ENCODE peak calls at places on chromosomes 1 and 21, in eight cellular contexts. K is activated CD4-positive, alpha-beta T cell treated with anti-CD3 and anti-CD28 coated beads, Interleukin-2, amount 50 U/mL, for 1 hour; J is COR-L47; O is nephron progenitor cell; I is T-helper 9 cell; N is GM10248; R is WTC11; L is cardiac fibroblast. G is an unnamed sample.
A peak's percentile ranks its signal among the peaks of the same experiment; 100 is the strongest.

GRCh38 chr21:42654913-42655796 is 1.7 kb downstream of the PDE9A start:
- DNase-seq in K (no peak), J (no peak), O (no peak), I (no peak), N (no peak), R (no peak), L (no peak), G (no peak)

GRCh38 chr21:45178971-45179370 is 104.6 kb downstream of the ADARB1 start:
- DNase-seq in K (no peak), J (no peak), O (no peak), I (no peak), N (no peak), R (no peak), L (no peak), G (no peak)

GRCh38 chr1:12549460-12550349 is 68.3 kb downstream of the DHRS3 start:
- DNase-seq in K (peak; percentile 11), J (peak; percentile 40), O (peak; percentile 42), I (no peak), N (no peak), R (peak; percentile 5), L (peak; percentile 92), G (no peak)

GRCh38 chr1:229714964-229715603 is 89.0 kb downstream of the URB2 start:
- DNase-seq in K (peak; percentile 32), J (no peak), O (peak; percentile 14), I (peak; percentile 19), N (peak; percentile 33), R (peak; percentile 56), L (peak; percentile 51), G (peak; percentile 7)

GRCh38 chr1:213474054-213474453 is 423.0 kb downstream of the RPS6KC1 start:
- DNase-seq in K (no peak), J (peak; percentile 18), O (no peak), I (no peak), N (no peak), R (no peak), L (no peak), G (no peak)

GRCh38 chr1:150720098-150720497 is 597 bp downstream of the HORMAD1 start:
- DNase-seq in K (no peak), J (no peak), O (no peak), I (no peak), N (no peak), R (no peak), L (no peak), G (no peak)

GRCh38 chr1:97668945-97669344 is 251.9 kb downstream of the DPYD start:
- DNase-seq in K (no peak), J (no peak), O (no peak), I (no peak), N (peak; percentile 8), R (no peak), L (peak; percentile 73), G (no peak)

GRCh38 chr1:28642847-28643635 is at the start of gene TAF12:
- DNase-seq in K (peak; percentile 91), J (peak; percentile 94), O (peak; percentile 89), I (peak; percentile 89), N (peak; percentile 90), R (peak; percentile 91), L (peak; percentile 95), G (peak; percentile 89)

GRCh38 chr1:166843769-166844596 is 4.7 kb downstream of the POGK start:
- DNase-seq in K (no peak), J (no peak), O (no peak), I (no peak), N (no peak), R (no peak), L (no peak), G (no peak)

GRCh38 chr1:166170726-166171125 is 3.9 kb upstream of the FAM78B start:
- DNase-seq in K (no peak), J (no peak), O (no peak), I (no peak), N (no peak), R (no peak), L (no peak), G (no peak)

GRCh38 chr21:41858466-41859296 is 20.5 kb downstream of the PRDM15 start:
- DNase-seq in K (no peak), J (no peak), O (no peak), I (no peak), N (no peak), R (no peak), L (no peak), G (no peak)

GRCh38 chr1:169102567-169102966 is 3.9 kb upstream of the ATP1B1 start:
- DNase-seq in K (no peak), J (peak; percentile 67), O (no peak), I (no peak), N (no peak), R (no peak), L (peak; percentile 69), G (no peak)

GRCh38 chr1:181179980-181180964 is 91.8 kb downstream of the IER5 start:
- DNase-seq in K (peak; percentile 41), J (peak; percentile 92), O (peak; percentile 28), I (no peak), N (peak; percentile 47), R (peak; percentile 61), L (peak; percentile 65), G (no peak)

GRCh38 chr21:26061437-26061836 is 109.1 kb downstream of the APP start:
- DNase-seq in K (no peak), J (no peak), O (no peak), I (no peak), N (no peak), R (no peak), L (peak; percentile 55), G (no peak)

GRCh38 chr1:45913183-45913924 is 109.9 kb downstream of the MAST2 start:
- DNase-seq in K (no peak), J (no peak), O (peak; percentile 19), I (no peak), N (no peak), R (no peak), L (peak; percentile 90), G (no peak)

GRCh38 chr1:81149649-81150335 is 650.9 kb upstream of the ADGRL2 start:
- DNase-seq in K (no peak), J (no peak), O (no peak), I (no peak), N (no peak), R (no peak), L (peak; percentile 52), G (no peak)

GRCh38 chr1:29259802-29260441 is 23.6 kb downstream of the PTPRU start:
- DNase-seq in K (peak; percentile 14), J (no peak), O (peak; percentile 84), I (no peak), N (peak; percentile 71), R (peak; percentile 77), L (no peak), G (no peak)

GRCh38 chr1:114078116-114078515 is 75.6 kb downstream of the SYT6 start:
- DNase-seq in K (no peak), J (no peak), O (no peak), I (no peak), N (no peak), R (no peak), L (no peak), G (no peak)

GRCh38 chr1:24409535-24409934 is 4.0 kb downstream of the STPG1 start:
- DNase-seq in K (no peak), J (no peak), O (no peak), I (no peak), N (no peak), R (no peak), L (peak; percentile 94), G (no peak)

GRCh38 chr1:24411963-24412362 is 1.6 kb downstream of the STPG1 start:
- DNase-seq in K (no peak), J (no peak), O (no peak), I (no peak), N (no peak), R (no peak), L (peak; percentile 57), G (no peak)

GRCh38 chr1:6002714-6003501 is 10.7 kb upstream of the NPHP4 start:
- DNase-seq in K (no peak), J (no peak), O (peak; percentile 40), I (no peak), N (no peak), R (peak; percentile 13), L (no peak), G (no peak)

G was measured in GM12864.